ENCODE peak calls at places on chromosomes 13 and 19, in eight cellular contexts. One of them, this sample, is unnamed. For H3K4me1, the result is how much of the 10 kb centered on the place peaks cover.

GRCh38 chr19:40221858-40222619 is 3.9 kb upstream of the TTC9B start:
- DNase-seq in PC-9: peak
- DNase-seq in lung: peak
- DNase-seq in tibial nerve: peak
- DNase-seq in Peyer's patch: peak
- DNase-seq in adrenal gland: peak
- DNase-seq in pancreas: peak
- DNase-seq in heart left ventricle: peak
- DNase-seq in this sample: peak

GRCh38 chr19:53311044-53311443 is 22.5 kb upstream of the ZNF845 start:
- DNase-seq in PC-9: no peak
- DNase-seq in adrenal gland: no peak
- DNase-seq in pancreas: no peak
- DNase-seq in Peyer's patch: no peak
- DNase-seq in tibial nerve: no peak
- DNase-seq in heart left ventricle: no peak
- DNase-seq in lung: no peak
- DNase-seq in this sample: no peak

GRCh38 chr19:19064811-19065745 is 1.3 kb downstream of the SLC25A42 start:
- DNase-seq in tibial nerve: no peak
- DNase-seq in pancreas: no peak
- DNase-seq in lung: no peak
- DNase-seq in PC-9: no peak
- DNase-seq in heart left ventricle: no peak
- DNase-seq in adrenal gland: no peak
- DNase-seq in Peyer's patch: no peak
- DNase-seq in this sample: no peak

GRCh38 chr13:105442941-105443340 is 1092.5 kb downstream of the EFNB2 start:
- DNase-seq in tibial nerve: no peak
- DNase-seq in heart left ventricle: no peak
- DNase-seq in PC-9: peak
- DNase-seq in pancreas: no peak
- DNase-seq in adrenal gland: no peak
- DNase-seq in Peyer's patch: no peak
- DNase-seq in lung: no peak
- DNase-seq in this sample: no peak

GRCh38 chr13:27110056-27110746 is 61.4 kb downstream of the USP12 start:
- DNase-seq in adrenal gland: no peak
- DNase-seq in heart left ventricle: no peak
- DNase-seq in pancreas: no peak
- DNase-seq in Peyer's patch: no peak
- DNase-seq in tibial nerve: no peak
- DNase-seq in lung: no peak
- DNase-seq in PC-9: no peak
- DNase-seq in this sample: no peak

GRCh38 chr19:55907746-55908145 is 24.4 kb downstream of the NLRP13 start:
- DNase-seq in Peyer's patch: no peak
- DNase-seq in tibial nerve: no peak
- DNase-seq in adrenal gland: no peak
- DNase-seq in pancreas: no peak
- DNase-seq in PC-9: no peak
- DNase-seq in lung: no peak
- DNase-seq in heart left ventricle: no peak
- DNase-seq in this sample: no peak

GRCh38 chr13:41496420-41497234 is 39.3 kb downstream of the RGCC start:
- DNase-seq in tibial nerve: no peak
- DNase-seq in PC-9: no peak
- DNase-seq in pancreas: no peak
- DNase-seq in lung: no peak
- DNase-seq in heart left ventricle: no peak
- DNase-seq in adrenal gland: no peak
- DNase-seq in Peyer's patch: no peak
- DNase-seq in this sample: no peak

GRCh38 chr13:25908390-25908789 is 143.4 kb downstream of the SHISA2 start:
- DNase-seq in pancreas: no peak
- DNase-seq in Peyer's patch: no peak
- DNase-seq in PC-9: no peak
- DNase-seq in heart left ventricle: no peak
- DNase-seq in tibial nerve: no peak
- DNase-seq in lung: no peak
- DNase-seq in adrenal gland: no peak
- DNase-seq in this sample: no peak

GRCh38 chr13:47114030-47114429 is 217.2 kb upstream of the HTR2A start:
- DNase-seq in adrenal gland: no peak
- DNase-seq in lung: no peak
- DNase-seq in heart left ventricle: no peak
- DNase-seq in Peyer's patch: no peak
- DNase-seq in pancreas: no peak
- DNase-seq in PC-9: no peak
- DNase-seq in tibial nerve: no peak
- DNase-seq in this sample: no peak

GRCh38 chr19:51663650-51664049 is 17.0 kb upstream of the SIGLEC14 start:
- DNase-seq in lung: no peak
- DNase-seq in heart left ventricle: no peak
- DNase-seq in adrenal gland: no peak
- DNase-seq in tibial nerve: no peak
- DNase-seq in PC-9: no peak
- DNase-seq in Peyer's patch: no peak
- DNase-seq in pancreas: no peak
- DNase-seq in this sample: no peak

GRCh38 chr19:422213-422916 is 13.4 kb upstream of the C2CD4C start:
- DNase-seq in lung: no peak
- DNase-seq in PC-9: no peak
- DNase-seq in adrenal gland: no peak
- DNase-seq in Peyer's patch: no peak
- DNase-seq in pancreas: no peak
- DNase-seq in tibial nerve: no peak
- DNase-seq in heart left ventricle: no peak
- DNase-seq in this sample: no peak

GRCh38 chr19:17749912-17750317 is 1.4 kb upstream of the FCHO1 start:
- DNase-seq in adrenal gland: no peak
- DNase-seq in Peyer's patch: no peak
- DNase-seq in pancreas: no peak
- DNase-seq in lung: no peak
- DNase-seq in PC-9: no peak
- DNase-seq in tibial nerve: no peak
- DNase-seq in heart left ventricle: no peak
- DNase-seq in this sample: no peak

GRCh38 chr19:27796540-27796939 is 1416.4 kb downstream of the UQCRFS1 start:
- DNase-seq in PC-9: no peak
- DNase-seq in Peyer's patch: no peak
- DNase-seq in pancreas: no peak
- DNase-seq in adrenal gland: no peak
- DNase-seq in heart left ventricle: no peak
- DNase-seq in lung: no peak
- DNase-seq in tibial nerve: no peak
- DNase-seq in this sample: no peak

GRCh38 chr13:30892966-30893365 is 13.1 kb upstream of the MEDAG start:
- DNase-seq in tibial nerve: no peak
- DNase-seq in PC-9: no peak
- DNase-seq in heart left ventricle: no peak
- DNase-seq in adrenal gland: no peak
- DNase-seq in Peyer's patch: no peak
- DNase-seq in pancreas: no peak
- DNase-seq in lung: no peak
- DNase-seq in this sample: peak

GRCh38 chr19:31325342-31325741 is 23.9 kb downstream of the TSHZ3 start:
- DNase-seq in PC-9: no peak
- DNase-seq in adrenal gland: no peak
- DNase-seq in pancreas: no peak
- DNase-seq in heart left ventricle: no peak
- DNase-seq in lung: no peak
- DNase-seq in Peyer's patch: no peak
- DNase-seq in tibial nerve: no peak
- DNase-seq in this sample: no peak
- H3K27ac ChIP-seq in PC-9: no peak
- H3K27ac ChIP-seq in adrenal gland: no peak
- H3K27ac ChIP-seq in pancreas: no peak
- H3K27ac ChIP-seq in heart left ventricle: no peak
- H3K27ac ChIP-seq in lung: no peak
- H3K27ac ChIP-seq in Peyer's patch: no peak
- H3K27ac ChIP-seq in tibial nerve: no peak
- H3K27ac ChIP-seq in this sample: no peak

GRCh38 chr19:44754743-44755066 is 6.2 kb downstream of the BCL3 start:
- DNase-seq in pancreas: no peak
- DNase-seq in tibial nerve: no peak
- DNase-seq in PC-9: no peak
- DNase-seq in heart left ventricle: no peak
- DNase-seq in lung: no peak
- DNase-seq in adrenal gland: no peak
- DNase-seq in Peyer's patch: no peak
- DNase-seq in this sample: no peak
- H3K4me1 ChIP-seq in pancreas: under half
- H3K4me1 ChIP-seq in tibial nerve: half or more
- H3K4me1 ChIP-seq in PC-9: under half
- H3K4me1 ChIP-seq in heart left ventricle: half or more
- H3K4me1 ChIP-seq in lung: under half
- H3K4me1 ChIP-seq in adrenal gland: half or more
- H3K4me1 ChIP-seq in Peyer's patch: half or more
- H3K4me1 ChIP-seq in this sample: half or more

GRCh38 chr13:32446778-32447465 is 19.0 kb upstream of the N4BP2L1 start:
- DNase-seq in heart left ventricle: no peak
- DNase-seq in pancreas: no peak
- DNase-seq in adrenal gland: no peak
- DNase-seq in PC-9: no peak
- DNase-seq in lung: no peak
- DNase-seq in tibial nerve: no peak
- DNase-seq in Peyer's patch: no peak
- DNase-seq in this sample: no peak

GRCh38 chr13:32446220-32446619 is 18.3 kb upstream of the N4BP2L1 start:
- DNase-seq in heart left ventricle: no peak
- DNase-seq in PC-9: no peak
- DNase-seq in lung: no peak
- DNase-seq in pancreas: no peak
- DNase-seq in tibial nerve: no peak
- DNase-seq in adrenal gland: no peak
- DNase-seq in Peyer's patch: no peak
- DNase-seq in this sample: no peak

GRCh38 chr13:32445461-32445860 is 17.5 kb upstream of the N4BP2L1 start:
- DNase-seq in pancreas: no peak
- DNase-seq in heart left ventricle: no peak
- DNase-seq in adrenal gland: no peak
- DNase-seq in lung: no peak
- DNase-seq in tibial nerve: no peak
- DNase-seq in Peyer's patch: no peak
- DNase-seq in PC-9: no peak
- DNase-seq in this sample: no peak

GRCh38 chr13:32448224-32448623 is 20.3 kb upstream of the N4BP2L1 start:
- DNase-seq in PC-9: no peak
- DNase-seq in Peyer's patch: no peak
- DNase-seq in lung: no peak
- DNase-seq in heart left ventricle: no peak
- DNase-seq in tibial nerve: no peak
- DNase-seq in adrenal gland: no peak
- DNase-seq in pancreas: no peak
- DNase-seq in this sample: no peak

DNA sequence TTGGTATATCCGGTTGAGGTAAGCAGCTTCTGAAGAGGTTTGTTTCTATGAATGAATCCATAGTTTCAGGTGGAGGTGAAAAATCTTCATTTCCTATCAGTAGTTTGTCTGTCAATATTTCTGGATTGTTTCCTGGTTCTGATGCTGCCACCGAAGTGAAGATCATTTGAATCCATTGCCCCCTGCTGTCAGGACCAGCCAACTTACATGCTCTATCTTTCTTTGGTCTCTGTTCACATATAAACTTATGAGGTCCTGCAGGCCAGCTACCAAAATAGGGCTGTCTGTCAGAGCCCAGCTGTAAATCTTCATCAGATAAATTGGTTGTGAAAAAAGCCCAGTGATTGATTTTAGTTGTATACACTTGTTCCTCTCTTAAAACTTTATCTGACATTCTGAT is 15.2 kb upstream of the N4BP2L1 start:
- DNase-seq in tibial nerve: no peak
- DNase-seq in lung: no peak
- DNase-seq in heart left ventricle: no peak
- DNase-seq in adrenal gland: no peak
- DNase-seq in Peyer's patch: no peak
- DNase-seq in pancreas: no peak
- DNase-seq in PC-9: no peak
- DNase-seq in this sample: no peak
- TF ChIP-seq CTCF in tibial nerve: no peak
- TF ChIP-seq CTCF in lung: peak
- TF ChIP-seq CTCF in heart left ventricle: peak
- TF ChIP-seq CTCF in adrenal gland: peak
- TF ChIP-seq CTCF in Peyer's patch: peak
- TF ChIP-seq CTCF in pancreas: no peak
- TF ChIP-seq CTCF in PC-9: peak
- TF ChIP-seq CTCF in this sample: no peak

GRCh38 chr13:110127986-110128511 is 178.9 kb downstream of the COL4A1 start:
- DNase-seq in Peyer's patch: no peak
- DNase-seq in heart left ventricle: no peak
- DNase-seq in PC-9: no peak
- DNase-seq in tibial nerve: no peak
- DNase-seq in lung: peak
- DNase-seq in adrenal gland: no peak
- DNase-seq in pancreas: no peak
- DNase-seq in this sample: no peak

GRCh38 chr13:110126391-110126961 is 180.5 kb downstream of the COL4A1 start:
- DNase-seq in PC-9: peak
- DNase-seq in Peyer's patch: no peak
- DNase-seq in adrenal gland: no peak
- DNase-seq in heart left ventricle: peak
- DNase-seq in lung: peak
- DNase-seq in pancreas: no peak
- DNase-seq in tibial nerve: no peak
- DNase-seq in this sample: peak

GRCh38 chr13:110124201-110124600 is 182.8 kb downstream of the COL4A1 start:
- DNase-seq in heart left ventricle: no peak
- DNase-seq in tibial nerve: no peak
- DNase-seq in adrenal gland: no peak
- DNase-seq in PC-9: no peak
- DNase-seq in pancreas: no peak
- DNase-seq in Peyer's patch: no peak
- DNase-seq in lung: no peak
- DNase-seq in this sample: no peak

GRCh38 chr13:110125157-110125556 is 181.8 kb downstream of the COL4A1 start:
- DNase-seq in Peyer's patch: no peak
- DNase-seq in pancreas: no peak
- DNase-seq in lung: peak
- DNase-seq in heart left ventricle: no peak
- DNase-seq in adrenal gland: no peak
- DNase-seq in PC-9: no peak
- DNase-seq in tibial nerve: no peak
- DNase-seq in this sample: no peak

DNA sequence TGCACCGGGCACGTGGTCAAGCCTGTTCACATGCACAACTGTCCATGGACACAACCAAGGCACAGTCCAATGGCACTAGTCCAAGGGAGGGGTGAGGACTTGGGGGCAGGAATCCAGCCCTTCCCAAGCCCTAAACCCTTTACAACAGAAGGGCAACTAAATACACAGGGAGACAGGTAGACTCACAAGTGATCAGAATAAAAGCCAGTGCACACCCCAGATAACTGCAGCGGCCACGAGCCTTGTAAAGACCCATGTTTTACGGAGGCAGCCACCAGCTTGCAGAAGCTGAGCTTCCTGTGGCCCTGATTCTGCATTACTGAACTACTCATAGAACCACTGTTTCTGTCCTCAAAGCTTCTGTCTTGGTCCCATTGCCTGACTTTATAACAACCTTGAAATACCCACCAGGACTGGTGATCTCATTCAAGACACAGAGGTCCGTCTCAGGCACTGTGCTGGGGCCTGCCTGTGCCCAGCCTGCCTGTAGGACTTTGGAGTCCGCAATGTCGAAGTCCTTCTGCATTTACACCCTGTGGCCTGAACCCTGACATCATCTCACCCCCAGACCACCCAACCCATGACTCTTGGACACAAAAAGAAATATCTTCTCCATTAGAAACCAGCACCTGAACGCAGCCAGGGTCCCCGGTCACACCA is 181.2 kb downstream of the COL4A1 start:
- DNase-seq in tibial nerve: no peak
- DNase-seq in PC-9: no peak
- DNase-seq in lung: peak
- DNase-seq in heart left ventricle: no peak
- DNase-seq in adrenal gland: no peak
- DNase-seq in Peyer's patch: no peak
- DNase-seq in pancreas: no peak
- DNase-seq in this sample: no peak
- H3K27ac ChIP-seq in tibial nerve: peak
- H3K27ac ChIP-seq in PC-9: peak
- H3K27ac ChIP-seq in lung: peak
- H3K27ac ChIP-seq in heart left ventricle: peak
- H3K27ac ChIP-seq in adrenal gland: peak
- H3K27ac ChIP-seq in Peyer's patch: peak
- H3K27ac ChIP-seq in pancreas: no peak
- H3K27ac ChIP-seq in this sample: peak